ENCODE peak calls at places on chromosomes 13 and 19, in four cellular contexts. U, G, R and Z are unnamed samples.

GRCh38 chr19:10727599-10728250 is 9.8 kb downstream of the DNM2 start:
- DNase-seq in U (peak; percentile 38), G (no peak), R (no peak), Z (no peak)

GRCh38 chr13:65913173-65913572 is 1317.0 kb downstream of the PCDH9 start:
- DNase-seq in U (peak; percentile 79), G (no peak), R (peak; percentile 37), Z (peak; percentile 89)

GRCh38 chr13:39538826-39539555 is 64.0 kb downstream of the LHFPL6 start:
- DNase-seq in U (peak; percentile 56), G (no peak), R (no peak), Z (peak; percentile 75)

GRCh38 chr13:114038900-114039299 is 65.0 kb upstream of the C13orf46 start:
- DNase-seq in U (no peak), G (no peak), R (no peak), Z (no peak)

GRCh38 chr19:15324791-15325519 is 7.4 kb downstream of the BRD4 start:
- DNase-seq in U (no peak), G (no peak), R (no peak), Z (no peak)

GRCh38 chr19:35797663-35798062 is 15.0 kb downstream of the PRODH2 start:
- DNase-seq in U (no peak), G (no peak), R (no peak), Z (no peak)

GRCh38 chr13:101556676-101557121 is 104.2 kb downstream of the ITGBL1 start:
- DNase-seq in U (peak; percentile 97), G (no peak), R (no peak), Z (no peak)

GRCh38 chr19:6613711-6614110 is 22.8 kb upstream of the CD70 start:
- DNase-seq in U (peak; percentile 48), G (no peak), R (no peak), Z (peak; percentile 81)

GRCh38 chr19:14003279-14004051 is 2.7 kb downstream of the RFX1 start:
- DNase-seq in U (peak; percentile 13), G (no peak), R (no peak), Z (no peak)

GRCh38 chr13:37595162-37595561 is 3.4 kb downstream of the POSTN start:
- DNase-seq in U (peak; percentile 46), G (no peak), R (no peak), Z (peak; percentile 68)

GRCh38 chr19:45613926-45614725 is 12.1 kb upstream of the GPR4 start:
- DNase-seq in U (peak; percentile 88), G (no peak), R (peak; percentile 92), Z (peak; percentile 86)

GRCh38 chr19:50266041-50266440 is 62.6 kb downstream of the MYH14 start:
- DNase-seq in U (no peak), G (no peak), R (no peak), Z (no peak)

GRCh38 chr19:3319643-3320353 is 46.6 kb upstream of the NFIC start:
- DNase-seq in U (peak; percentile 41), G (no peak), R (no peak), Z (peak; percentile 84)

GRCh38 chr19:36215276-36216171 is 618 bp downstream of the ZNF146 start:
- DNase-seq in U (peak; percentile 25), G (no peak), R (no peak), Z (peak; percentile 51)

GRCh38 chr19:7456964-7457541 is 31.8 kb downstream of the PEX11G start:
- DNase-seq in U (no peak), G (no peak), R (no peak), Z (no peak)

GRCh38 chr13:26198116-26198515 is 24.0 kb downstream of the RNF6 start:
- DNase-seq in U (no peak), G (no peak), R (no peak), Z (no peak)

GRCh38 chr19:11982526-11982925 is 17.7 kb downstream of the ZNF763 start:
- DNase-seq in U (no peak), G (no peak), R (no peak), Z (no peak)

GRCh38 chr13:73262862-73263627 is 204.2 kb downstream of the KLF5 start:
- DNase-seq in U (no peak), G (no peak), R (no peak), Z (no peak)

GRCh38 chr13:112657850-112658445 is 31.9 kb upstream of the ATP11A start:
- DNase-seq in U (peak; percentile 61), G (no peak), R (peak; percentile 94), Z (peak; percentile 67)

GRCh38 chr19:15869109-15869555 is 28.7 kb downstream of the CYP4F2 start:
- DNase-seq in U (peak; percentile 35), G (peak; percentile 60), R (no peak), Z (no peak)

GRCh38 chr13:30818323-30818960 is 83.1 kb downstream of the ALOX5AP start:
- DNase-seq in U (peak; percentile 97), G (peak; percentile 41), R (no peak), Z (peak; percentile 100)

DNA sequence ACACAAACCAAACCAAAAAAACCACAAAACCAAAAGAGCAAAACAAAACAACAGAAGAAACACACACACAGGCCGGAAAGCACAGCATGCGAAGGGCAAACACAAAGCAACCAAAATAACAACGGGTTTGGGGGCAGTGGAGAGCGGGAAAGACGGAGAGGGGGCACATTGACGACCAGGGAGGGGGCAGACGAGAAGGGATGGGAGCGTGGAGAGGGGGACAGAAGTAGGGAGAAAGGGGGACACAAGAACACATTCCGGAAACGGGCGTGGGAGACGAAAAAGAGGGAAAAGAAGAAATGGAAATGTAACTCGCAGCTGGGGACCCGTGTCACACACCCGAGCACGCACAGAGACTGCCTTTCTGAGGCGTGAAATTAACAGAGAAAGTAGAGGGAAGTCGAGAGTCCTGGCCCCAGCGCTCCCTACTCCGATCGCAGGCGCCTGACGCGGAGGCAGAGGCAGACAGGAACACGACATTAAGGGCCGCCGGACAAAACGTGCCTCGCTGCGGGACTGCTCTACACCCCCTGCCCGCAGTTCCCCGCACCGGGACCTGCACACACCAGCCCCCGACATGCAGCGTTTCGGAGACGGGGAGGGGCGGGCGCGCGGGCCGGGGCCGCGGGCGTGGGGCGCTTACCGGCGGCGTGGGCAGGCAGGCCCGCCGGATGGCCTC is 652 bp downstream of the POU4F1 start:
- DNase-seq in U (no peak), G (no peak), R (no peak), Z (no peak)
- H3K4me3 ChIP-seq in U (no peak overlapping the region), G (no peak overlapping the region), R (no peak overlapping the region), Z (no peak overlapping the region)

GRCh38 chr19:17602217-17602616 is 46.8 kb downstream of the COLGALT1 start:
- DNase-seq in U (no peak), G (no peak), R (no peak), Z (no peak)
- H3K4me3 ChIP-seq in U (no peak overlapping the region), G (no peak overlapping the region), R (no peak overlapping the region), Z (no peak overlapping the region)

DNA sequence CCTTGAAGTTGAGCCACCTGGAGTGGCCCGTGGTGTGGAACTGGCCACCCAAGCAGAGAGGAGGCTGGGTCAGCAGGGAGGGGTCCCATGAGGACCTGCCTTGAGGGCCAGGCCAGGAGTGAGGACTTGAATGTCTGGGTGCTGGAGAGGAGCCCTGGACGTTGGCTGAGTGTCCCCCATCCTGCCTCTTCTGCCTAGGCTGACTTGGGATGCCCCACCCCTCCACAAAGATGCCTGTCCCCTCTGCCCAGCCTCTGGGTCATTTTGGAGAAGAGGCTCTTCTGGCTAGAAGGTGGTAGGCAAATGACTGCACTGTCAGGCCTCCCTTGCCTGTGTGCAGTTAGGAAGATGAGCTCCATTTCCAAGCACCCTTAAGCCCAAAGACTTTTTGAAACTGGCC is 1.7 kb downstream of the SSBP4 start:
- DNase-seq in U (no peak), G (no peak), R (no peak), Z (no peak)
- H3K4me3 ChIP-seq in U (peak overlapping the region; percentile 70), G (no peak overlapping the region), R (peak overlapping the region; percentile 59), Z (peak overlapping the region; percentile 70)

DNA sequence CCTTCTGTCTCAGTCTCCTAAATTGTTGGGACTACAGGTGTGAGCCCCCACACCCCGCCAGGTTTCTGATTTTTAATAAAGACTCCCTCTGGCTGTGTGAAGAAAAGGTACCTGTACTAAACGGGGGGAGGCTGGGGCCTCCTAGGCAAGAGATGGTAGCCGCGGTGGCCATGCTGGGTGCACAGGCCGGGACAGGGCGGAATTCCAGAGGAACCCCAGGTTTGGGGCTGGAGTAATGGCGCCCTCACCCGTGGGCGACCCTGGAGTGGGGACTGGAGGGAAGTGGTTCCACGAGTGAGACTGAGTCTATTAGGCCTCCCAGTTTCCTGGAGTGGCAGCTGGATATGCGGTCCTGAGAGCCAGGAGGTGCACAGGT is 1.6 kb upstream of the CBARP start:
- DNase-seq in U (no peak), G (no peak), R (no peak), Z (no peak)
- H3K4me3 ChIP-seq in U (no peak overlapping the region), G (no peak overlapping the region), R (no peak overlapping the region), Z (no peak overlapping the region)

GRCh38 chr19:866769-867300 is 7.4 kb downstream of the CFD start:
- DNase-seq in U (no peak), G (no peak), R (no peak), Z (no peak)
- H3K4me3 ChIP-seq in U (no peak overlapping the region), G (no peak overlapping the region), R (no peak overlapping the region), Z (no peak overlapping the region)

DNA sequence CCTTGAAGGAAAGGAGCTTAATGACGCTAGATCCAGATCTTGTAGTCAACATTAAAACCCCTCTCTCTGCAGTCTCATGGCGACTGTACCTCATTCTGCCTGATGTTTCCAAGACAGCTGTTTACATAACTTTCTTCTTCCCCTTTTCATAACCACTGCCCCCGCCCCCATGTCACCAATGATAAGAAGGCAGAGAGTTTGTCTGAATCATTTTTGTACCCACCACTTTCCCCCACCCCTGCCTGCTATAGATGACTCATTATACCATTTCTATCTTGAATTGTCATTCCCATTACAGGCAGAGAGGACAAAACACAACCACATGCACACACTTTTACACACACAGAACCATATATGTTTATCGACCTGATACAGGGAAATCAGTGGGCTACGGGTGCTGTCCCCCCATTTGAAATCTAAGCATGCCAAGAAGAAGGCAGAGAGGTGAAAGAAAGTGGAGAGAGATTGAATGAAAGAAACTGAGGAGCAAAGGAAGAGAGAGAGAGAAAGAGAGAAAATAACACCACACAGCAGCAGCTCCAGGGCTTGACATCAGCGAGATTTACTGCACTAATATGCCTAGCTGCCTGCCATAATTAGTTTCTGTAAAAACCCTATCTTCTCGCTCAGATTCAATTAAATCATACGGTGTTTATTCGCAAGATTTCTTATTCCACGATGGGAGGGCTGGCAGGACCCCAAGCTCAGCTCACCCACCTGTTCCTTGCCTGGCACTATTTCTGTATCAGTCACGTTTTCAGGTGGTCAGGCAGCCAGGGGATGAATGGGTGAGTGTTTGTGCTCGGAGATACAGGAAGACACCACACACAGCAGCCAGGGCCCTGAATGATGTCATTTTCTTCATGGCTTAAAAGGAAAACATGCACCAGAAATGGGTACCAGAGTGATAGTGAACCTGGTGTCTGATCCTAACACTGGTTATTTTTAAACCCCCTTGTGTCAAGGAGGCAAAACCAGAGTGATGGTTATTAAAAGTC is 114.3 kb upstream of the SERP2 start:
- DNase-seq in U (peak; percentile 11), G (peak; percentile 60), R (no peak), Z (peak; percentile 69)
- H3K4me3 ChIP-seq in U (no peak overlapping the region), G (no peak overlapping the region), R (no peak overlapping the region), Z (no peak overlapping the region)